ENCODE peak calls at places on chromosomes 12 and 14, in seven cellular contexts. One of them, this sample, is unnamed.
A peak's percentile ranks its signal among the peaks of the same experiment; 100 is the strongest.

GRCh38 chr14:79483472-79483871 is 727.8 kb downstream of the DIO2 start:
- DNase-seq in psoas muscle: no peak
- DNase-seq in transverse colon: no peak
- DNase-seq in uterus: no peak
- DNase-seq in Peyer's patch: no peak
- DNase-seq in left ventricle myocardium inferior: no peak
- DNase-seq in PC-9: no peak
- DNase-seq in this sample: no peak

GRCh38 chr12:53290661-53291060 is 4.7 kb upstream of the PFDN5 start:
- DNase-seq in Peyer's patch: no peak
- DNase-seq in transverse colon: no peak
- DNase-seq in uterus: no peak
- DNase-seq in PC-9: no peak
- DNase-seq in left ventricle myocardium inferior: no peak
- DNase-seq in psoas muscle: no peak
- DNase-seq in this sample: no peak

GRCh38 chr12:124847113-124847512 is 16.6 kb downstream of the SCARB1 start:
- DNase-seq in Peyer's patch: no peak
- DNase-seq in PC-9: no peak
- DNase-seq in transverse colon: no peak
- DNase-seq in uterus: no peak
- DNase-seq in left ventricle myocardium inferior: peak; percentile 41
- DNase-seq in psoas muscle: no peak
- DNase-seq in this sample: no peak

GRCh38 chr12:7940906-7941305 is 4.9 kb upstream of the SLC2A3 start:
- DNase-seq in left ventricle myocardium inferior: no peak
- DNase-seq in PC-9: no peak
- DNase-seq in uterus: no peak
- DNase-seq in psoas muscle: no peak
- DNase-seq in transverse colon: no peak
- DNase-seq in Peyer's patch: no peak
- DNase-seq in this sample: no peak

GRCh38 chr12:510071-510825 is 50.5 kb downstream of the B4GALNT3 start:
- DNase-seq in psoas muscle: no peak
- DNase-seq in PC-9: peak; percentile 10
- DNase-seq in left ventricle myocardium inferior: no peak
- DNase-seq in uterus: no peak
- DNase-seq in Peyer's patch: peak; percentile 62
- DNase-seq in transverse colon: peak; percentile 78
- DNase-seq in this sample: no peak

GRCh38 chr12:122097641-122098364 is 19.2 kb downstream of the MLXIP start:
- DNase-seq in psoas muscle: no peak
- DNase-seq in uterus: no peak
- DNase-seq in PC-9: peak; percentile 77
- DNase-seq in left ventricle myocardium inferior: peak; percentile 60
- DNase-seq in Peyer's patch: peak; percentile 79
- DNase-seq in transverse colon: peak; percentile 85
- DNase-seq in this sample: no peak

GRCh38 chr12:113875681-113876080 is 90.4 kb downstream of the RBM19 start:
- DNase-seq in uterus: no peak
- DNase-seq in left ventricle myocardium inferior: no peak
- DNase-seq in Peyer's patch: no peak
- DNase-seq in PC-9: no peak
- DNase-seq in transverse colon: no peak
- DNase-seq in psoas muscle: no peak
- DNase-seq in this sample: no peak

GRCh38 chr12:21614510-21614909 is 9.9 kb upstream of the GYS2 start:
- DNase-seq in PC-9: no peak
- DNase-seq in uterus: no peak
- DNase-seq in psoas muscle: no peak
- DNase-seq in transverse colon: no peak
- DNase-seq in left ventricle myocardium inferior: no peak
- DNase-seq in Peyer's patch: no peak
- DNase-seq in this sample: no peak

GRCh38 chr12:53051058-53051880 is 1.4 kb downstream of the TNS2 start:
- DNase-seq in Peyer's patch: peak; percentile 75
- DNase-seq in left ventricle myocardium inferior: peak; percentile 83
- DNase-seq in transverse colon: peak; percentile 57
- DNase-seq in psoas muscle: peak; percentile 95
- DNase-seq in PC-9: no peak
- DNase-seq in uterus: peak; percentile 89
- DNase-seq in this sample: no peak

GRCh38 chr14:104223101-104223809 is 84.9 kb downstream of the KIF26A start:
- DNase-seq in uterus: no peak
- DNase-seq in Peyer's patch: no peak
- DNase-seq in psoas muscle: peak; percentile 46
- DNase-seq in transverse colon: peak; percentile 38
- DNase-seq in PC-9: no peak
- DNase-seq in left ventricle myocardium inferior: no peak
- DNase-seq in this sample: peak; percentile 67

GRCh38 chr14:78253986-78254385 is 83.8 kb downstream of the NRXN3 start:
- DNase-seq in transverse colon: no peak
- DNase-seq in uterus: no peak
- DNase-seq in left ventricle myocardium inferior: no peak
- DNase-seq in PC-9: no peak
- DNase-seq in psoas muscle: no peak
- DNase-seq in Peyer's patch: no peak
- DNase-seq in this sample: no peak

GRCh38 chr14:54854181-54854580 is 48.4 kb downstream of the GCH1 start:
- DNase-seq in uterus: no peak
- DNase-seq in Peyer's patch: no peak
- DNase-seq in transverse colon: no peak
- DNase-seq in left ventricle myocardium inferior: no peak
- DNase-seq in PC-9: no peak
- DNase-seq in psoas muscle: no peak
- DNase-seq in this sample: no peak

GRCh38 chr14:61608245-61609142 is 86.8 kb upstream of the HIF1A start:
- DNase-seq in left ventricle myocardium inferior: no peak
- DNase-seq in uterus: no peak
- DNase-seq in Peyer's patch: no peak
- DNase-seq in psoas muscle: no peak
- DNase-seq in PC-9: no peak
- DNase-seq in transverse colon: no peak
- DNase-seq in this sample: no peak

GRCh38 chr12:27198036-27198435 is 46.0 kb upstream of the STK38L start:
- DNase-seq in PC-9: no peak
- DNase-seq in transverse colon: no peak
- DNase-seq in uterus: peak; percentile 49
- DNase-seq in left ventricle myocardium inferior: no peak
- DNase-seq in psoas muscle: peak; percentile 48
- DNase-seq in Peyer's patch: no peak
- DNase-seq in this sample: no peak

GRCh38 chr12:19712041-19712440 is 272.7 kb downstream of the AEBP2 start:
- DNase-seq in uterus: no peak
- DNase-seq in psoas muscle: no peak
- DNase-seq in left ventricle myocardium inferior: no peak
- DNase-seq in PC-9: no peak
- DNase-seq in Peyer's patch: no peak
- DNase-seq in transverse colon: no peak
- DNase-seq in this sample: no peak

GRCh38 chr14:24915958-24916595 is 133.9 kb downstream of the STXBP6 start:
- DNase-seq in uterus: no peak
- DNase-seq in PC-9: no peak
- DNase-seq in psoas muscle: no peak
- DNase-seq in transverse colon: no peak
- DNase-seq in left ventricle myocardium inferior: no peak
- DNase-seq in Peyer's patch: no peak
- DNase-seq in this sample: no peak

GRCh38 chr12:66061557-66062279 is 68.8 kb downstream of the LLPH start:
- DNase-seq in left ventricle myocardium inferior: no peak
- DNase-seq in Peyer's patch: no peak
- DNase-seq in PC-9: no peak
- DNase-seq in uterus: no peak
- DNase-seq in psoas muscle: no peak
- DNase-seq in transverse colon: no peak
- DNase-seq in this sample: no peak

GRCh38 chr14:78104655-78105054 is 65.5 kb upstream of the NRXN3 start:
- DNase-seq in Peyer's patch: no peak
- DNase-seq in PC-9: no peak
- DNase-seq in left ventricle myocardium inferior: no peak
- DNase-seq in psoas muscle: no peak
- DNase-seq in transverse colon: no peak
- DNase-seq in uterus: no peak
- DNase-seq in this sample: no peak

GRCh38 chr12:32252199-32253073 is 145.8 kb downstream of the BICD1 start:
- DNase-seq in transverse colon: no peak
- DNase-seq in left ventricle myocardium inferior: no peak
- DNase-seq in psoas muscle: no peak
- DNase-seq in uterus: no peak
- DNase-seq in Peyer's patch: no peak
- DNase-seq in PC-9: no peak
- DNase-seq in this sample: no peak

GRCh38 chr12:112664569-112664968 is 127.0 kb upstream of the RPH3A start:
- DNase-seq in Peyer's patch: no peak
- DNase-seq in uterus: no peak
- DNase-seq in transverse colon: no peak
- DNase-seq in left ventricle myocardium inferior: no peak
- DNase-seq in psoas muscle: no peak
- DNase-seq in PC-9: peak; percentile 2
- DNase-seq in this sample: no peak

GRCh38 chr14:90132821-90133570 is 71.2 kb downstream of the KCNK13 start:
- DNase-seq in psoas muscle: no peak
- DNase-seq in PC-9: no peak
- DNase-seq in Peyer's patch: no peak
- DNase-seq in uterus: no peak
- DNase-seq in transverse colon: no peak
- DNase-seq in left ventricle myocardium inferior: no peak
- DNase-seq in this sample: no peak

GRCh38 chr14:77965919-77966435 is 166.1 kb downstream of the ADCK1 start:
- DNase-seq in uterus: no peak
- DNase-seq in transverse colon: no peak
- DNase-seq in psoas muscle: no peak
- DNase-seq in Peyer's patch: no peak
- DNase-seq in left ventricle myocardium inferior: no peak
- DNase-seq in PC-9: no peak
- DNase-seq in this sample: peak; percentile 76

GRCh38 chr12:58871557-58871956 is 48.7 kb downstream of the LRIG3 start:
- DNase-seq in psoas muscle: no peak
- DNase-seq in Peyer's patch: no peak
- DNase-seq in transverse colon: no peak
- DNase-seq in uterus: no peak
- DNase-seq in left ventricle myocardium inferior: no peak
- DNase-seq in PC-9: no peak
- DNase-seq in this sample: no peak

GRCh38 chr12:18703916-18704315 is 33.9 kb downstream of the PLCZ1 start:
- DNase-seq in Peyer's patch: no peak
- DNase-seq in psoas muscle: no peak
- DNase-seq in transverse colon: no peak
- DNase-seq in left ventricle myocardium inferior: no peak
- DNase-seq in uterus: no peak
- DNase-seq in PC-9: no peak
- DNase-seq in this sample: no peak

GRCh38 chr14:63290741-63291286 is 27.9 kb downstream of the GPHB5 start:
- DNase-seq in uterus: no peak
- DNase-seq in left ventricle myocardium inferior: no peak
- DNase-seq in PC-9: no peak
- DNase-seq in psoas muscle: no peak
- DNase-seq in transverse colon: no peak
- DNase-seq in Peyer's patch: no peak
- DNase-seq in this sample: no peak

GRCh38 chr12:97713972-97714588 is 251.5 kb downstream of the RMST start:
- DNase-seq in PC-9: no peak
- DNase-seq in uterus: no peak
- DNase-seq in left ventricle myocardium inferior: no peak
- DNase-seq in transverse colon: no peak
- DNase-seq in psoas muscle: no peak
- DNase-seq in Peyer's patch: no peak
- DNase-seq in this sample: no peak

GRCh38 chr12:30640392-30640791 is 55.3 kb downstream of the IPO8 start:
- DNase-seq in transverse colon: no peak
- DNase-seq in psoas muscle: no peak
- DNase-seq in Peyer's patch: no peak
- DNase-seq in left ventricle myocardium inferior: no peak
- DNase-seq in PC-9: no peak
- DNase-seq in uterus: no peak
- DNase-seq in this sample: no peak

GRCh38 chr12:51850081-51850932 is 1.8 kb upstream of the FIGNL2 start:
- DNase-seq in uterus: no peak
- DNase-seq in PC-9: no peak
- DNase-seq in psoas muscle: no peak
- DNase-seq in transverse colon: no peak
- DNase-seq in Peyer's patch: no peak
- DNase-seq in left ventricle myocardium inferior: no peak
- DNase-seq in this sample: no peak
- H3K27me3 ChIP-seq in uterus: no peaks in the 10 kb centered on the region
- H3K27me3 ChIP-seq in PC-9: peaks cover 74% of the 10 kb centered on the region
- H3K27me3 ChIP-seq in psoas muscle: peaks cover 57% of the 10 kb centered on the region
- H3K27me3 ChIP-seq in transverse colon: peaks cover 67% of the 10 kb centered on the region
- H3K27me3 ChIP-seq in Peyer's patch: peaks cover 33% of the 10 kb centered on the region
- H3K27me3 ChIP-seq in left ventricle myocardium inferior: peaks cover 39% of the 10 kb centered on the region
- H3K27me3 ChIP-seq in this sample: no peaks in the 10 kb centered on the region

DNA sequence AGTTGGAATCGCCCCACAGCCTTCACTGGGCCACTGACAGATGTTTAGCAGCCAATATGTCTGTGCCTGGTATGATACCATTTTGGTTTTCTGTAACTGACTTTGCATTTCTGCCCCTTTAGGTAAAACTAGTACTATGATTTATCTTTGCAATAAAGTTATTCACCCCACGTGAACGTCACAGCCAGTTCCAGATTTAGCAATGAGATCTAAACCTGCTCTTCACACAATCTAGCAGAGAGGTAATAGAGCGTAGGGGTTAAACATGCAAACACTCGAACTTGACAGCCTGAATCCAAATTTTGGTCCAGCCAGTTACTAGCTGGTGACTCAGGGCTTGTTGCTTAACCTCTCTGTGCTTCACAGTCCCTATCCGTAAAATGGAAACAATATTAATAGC is 73.1 kb upstream of the SSTR1 start:
- DNase-seq in Peyer's patch: no peak
- DNase-seq in uterus: no peak
- DNase-seq in PC-9: no peak
- DNase-seq in left ventricle myocardium inferior: no peak
- DNase-seq in transverse colon: no peak
- DNase-seq in psoas muscle: no peak
- DNase-seq in this sample: no peak
- H3K27ac ChIP-seq in Peyer's patch: no peak overlapping the region
- H3K27ac ChIP-seq in uterus: no peak overlapping the region
- H3K27ac ChIP-seq in PC-9: no peak overlapping the region
- H3K27ac ChIP-seq in left ventricle myocardium inferior: no peak overlapping the region
- H3K27ac ChIP-seq in transverse colon: no peak overlapping the region
- H3K27ac ChIP-seq in psoas muscle: no peak overlapping the region
- H3K27ac ChIP-seq in this sample: no peak overlapping the region

DNA sequence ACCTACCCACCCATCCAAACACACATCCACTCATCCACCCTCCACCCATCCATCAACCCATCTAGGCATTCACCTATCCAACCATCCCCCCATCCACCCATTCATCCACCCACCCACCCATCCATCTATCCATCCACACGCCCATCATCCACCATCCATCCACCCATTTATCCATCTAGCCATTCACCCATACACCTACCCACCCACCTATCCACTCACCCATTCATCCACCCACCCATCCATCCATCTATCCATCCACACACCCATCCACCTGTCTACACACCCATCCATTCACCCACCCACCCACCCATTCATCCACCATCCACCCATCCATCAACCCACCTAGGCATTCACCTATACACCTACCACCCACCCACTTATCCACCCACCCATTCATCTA is 72.6 kb upstream of the GALNT9 start:
- DNase-seq in transverse colon: no peak
- DNase-seq in Peyer's patch: no peak
- DNase-seq in uterus: no peak
- DNase-seq in left ventricle myocardium inferior: no peak
- DNase-seq in PC-9: no peak
- DNase-seq in psoas muscle: no peak
- DNase-seq in this sample: peak; percentile 13
- H3K27me3 ChIP-seq in transverse colon: peaks cover 80% of the 10 kb centered on the region
- H3K27me3 ChIP-seq in Peyer's patch: peaks cover 10% of the 10 kb centered on the region
- H3K27me3 ChIP-seq in uterus: no peaks in the 10 kb centered on the region
- H3K27me3 ChIP-seq in left ventricle myocardium inferior: peaks cover 96% of the 10 kb centered on the region
- H3K27me3 ChIP-seq in PC-9: peaks cover 90% of the 10 kb centered on the region
- H3K27me3 ChIP-seq in psoas muscle: peaks cover 73% of the 10 kb centered on the region
- H3K27me3 ChIP-seq in this sample: no peaks in the 10 kb centered on the region

GRCh38 chr14:103014466-103015319 is 42.7 kb downstream of the CDC42BPB start:
- DNase-seq in uterus: no peak
- DNase-seq in psoas muscle: no peak
- DNase-seq in PC-9: no peak
- DNase-seq in Peyer's patch: peak; percentile 10
- DNase-seq in left ventricle myocardium inferior: no peak
- DNase-seq in transverse colon: no peak
- DNase-seq in this sample: peak; percentile 30
- H3K27ac ChIP-seq in uterus: no peak overlapping the region
- H3K27ac ChIP-seq in psoas muscle: peak overlapping the region; percentile 9
- H3K27ac ChIP-seq in PC-9: peak overlapping the region; percentile 58
- H3K27ac ChIP-seq in Peyer's patch: no peak overlapping the region
- H3K27ac ChIP-seq in left ventricle myocardium inferior: no peak overlapping the region
- H3K27ac ChIP-seq in transverse colon: no peak overlapping the region
- H3K27ac ChIP-seq in this sample: no peak overlapping the region

This sample was measured in spleen.